ENCODE peak calls at places on chromosome 12, in nine cellular contexts. One of them, this sample, is unnamed. For H3K4me1, the result is how much of the 10 kb centered on the place peaks cover.

GRCh38 chr12:2284857-2285256 is 232.1 kb downstream of the CACNA1C start:
- DNase-seq in GM12878: no peak
- DNase-seq in suprapubic skin: no peak
- DNase-seq in HepG2: peak
- DNase-seq in SK-N-SH: peak
- DNase-seq in stomach: peak
- DNase-seq in transverse colon: peak
- DNase-seq in ovary: peak
- DNase-seq in sigmoid colon: peak
- DNase-seq in this sample: peak

GRCh38 chr12:122964439-122965257 is 1.6 kb downstream of the ABCB9 start:
- DNase-seq in GM12878: no peak
- DNase-seq in suprapubic skin: no peak
- DNase-seq in HepG2: peak
- DNase-seq in SK-N-SH: no peak
- DNase-seq in stomach: no peak
- DNase-seq in transverse colon: no peak
- DNase-seq in ovary: no peak
- DNase-seq in sigmoid colon: no peak
- DNase-seq in this sample: no peak

GRCh38 chr12:80038062-80038560 is 61.2 kb upstream of the OTOGL start:
- DNase-seq in GM12878: no peak
- DNase-seq in suprapubic skin: no peak
- DNase-seq in HepG2: no peak
- DNase-seq in SK-N-SH: no peak
- DNase-seq in stomach: no peak
- DNase-seq in transverse colon: no peak
- DNase-seq in ovary: no peak
- DNase-seq in sigmoid colon: no peak
- DNase-seq in this sample: no peak

GRCh38 chr12:119444462-119445044 is 110.0 kb downstream of the CCDC60 start:
- DNase-seq in GM12878: peak
- DNase-seq in suprapubic skin: no peak
- DNase-seq in HepG2: peak
- DNase-seq in SK-N-SH: peak
- DNase-seq in stomach: peak
- DNase-seq in transverse colon: peak
- DNase-seq in ovary: peak
- DNase-seq in sigmoid colon: no peak
- DNase-seq in this sample: no peak

GRCh38 chr12:88571543-88571942 is 8.7 kb downstream of the KITLG start:
- DNase-seq in GM12878: no peak
- DNase-seq in suprapubic skin: no peak
- DNase-seq in HepG2: no peak
- DNase-seq in SK-N-SH: no peak
- DNase-seq in stomach: no peak
- DNase-seq in transverse colon: no peak
- DNase-seq in ovary: no peak
- DNase-seq in sigmoid colon: no peak
- DNase-seq in this sample: no peak

GRCh38 chr12:56417739-56418138 is 31.5 kb downstream of the TIMELESS start:
- DNase-seq in GM12878: no peak
- DNase-seq in suprapubic skin: no peak
- DNase-seq in HepG2: no peak
- DNase-seq in SK-N-SH: no peak
- DNase-seq in stomach: no peak
- DNase-seq in transverse colon: no peak
- DNase-seq in ovary: no peak
- DNase-seq in sigmoid colon: no peak
- DNase-seq in this sample: no peak

GRCh38 chr12:10497602-10498001 is 8.1 kb upstream of the EIF2S3B start:
- DNase-seq in GM12878: no peak
- DNase-seq in suprapubic skin: no peak
- DNase-seq in HepG2: no peak
- DNase-seq in SK-N-SH: no peak
- DNase-seq in stomach: no peak
- DNase-seq in transverse colon: no peak
- DNase-seq in ovary: no peak
- DNase-seq in sigmoid colon: no peak
- DNase-seq in this sample: no peak

GRCh38 chr12:119699199-119699765 is 31.3 kb downstream of the PRKAB1 start:
- DNase-seq in GM12878: no peak
- DNase-seq in suprapubic skin: no peak
- DNase-seq in HepG2: no peak
- DNase-seq in SK-N-SH: no peak
- DNase-seq in stomach: no peak
- DNase-seq in transverse colon: no peak
- DNase-seq in ovary: no peak
- DNase-seq in sigmoid colon: no peak
- DNase-seq in this sample: no peak

GRCh38 chr12:74449872-74450271 is 87.8 kb upstream of the ATXN7L3B start:
- DNase-seq in GM12878: no peak
- DNase-seq in suprapubic skin: no peak
- DNase-seq in HepG2: no peak
- DNase-seq in SK-N-SH: no peak
- DNase-seq in stomach: no peak
- DNase-seq in transverse colon: no peak
- DNase-seq in ovary: no peak
- DNase-seq in sigmoid colon: no peak
- DNase-seq in this sample: no peak

GRCh38 chr12:23891115-23891514 is 58.4 kb downstream of the SOX5 start:
- DNase-seq in GM12878: no peak
- DNase-seq in suprapubic skin: no peak
- DNase-seq in HepG2: no peak
- DNase-seq in SK-N-SH: no peak
- DNase-seq in stomach: no peak
- DNase-seq in transverse colon: no peak
- DNase-seq in ovary: no peak
- DNase-seq in sigmoid colon: no peak
- DNase-seq in this sample: no peak

GRCh38 chr12:23898121-23898520 is 51.3 kb downstream of the SOX5 start:
- DNase-seq in GM12878: no peak
- DNase-seq in suprapubic skin: no peak
- DNase-seq in HepG2: no peak
- DNase-seq in SK-N-SH: no peak
- DNase-seq in stomach: no peak
- DNase-seq in transverse colon: no peak
- DNase-seq in ovary: no peak
- DNase-seq in sigmoid colon: no peak
- DNase-seq in this sample: no peak

GRCh38 chr12:23889069-23889440 is 60.4 kb downstream of the SOX5 start:
- DNase-seq in GM12878: no peak
- DNase-seq in suprapubic skin: no peak
- DNase-seq in HepG2: no peak
- DNase-seq in SK-N-SH: no peak
- DNase-seq in stomach: no peak
- DNase-seq in transverse colon: no peak
- DNase-seq in ovary: no peak
- DNase-seq in sigmoid colon: no peak
- DNase-seq in this sample: no peak

GRCh38 chr12:23895792-23896218 is 53.7 kb downstream of the SOX5 start:
- DNase-seq in GM12878: no peak
- DNase-seq in suprapubic skin: no peak
- DNase-seq in HepG2: no peak
- DNase-seq in SK-N-SH: no peak
- DNase-seq in stomach: no peak
- DNase-seq in transverse colon: no peak
- DNase-seq in ovary: no peak
- DNase-seq in sigmoid colon: no peak
- DNase-seq in this sample: no peak

GRCh38 chr12:23893611-23894010 is 55.9 kb downstream of the SOX5 start:
- DNase-seq in GM12878: no peak
- DNase-seq in suprapubic skin: no peak
- DNase-seq in HepG2: no peak
- DNase-seq in SK-N-SH: no peak
- DNase-seq in stomach: no peak
- DNase-seq in transverse colon: no peak
- DNase-seq in ovary: no peak
- DNase-seq in sigmoid colon: no peak
- DNase-seq in this sample: no peak
- TF ChIP-seq EP300 in GM12878: no peak
- TF ChIP-seq EP300 in suprapubic skin: no peak
- TF ChIP-seq EP300 in HepG2: no peak
- TF ChIP-seq EP300 in SK-N-SH: no peak
- TF ChIP-seq EP300 in stomach: no peak
- TF ChIP-seq EP300 in transverse colon: no peak
- TF ChIP-seq EP300 in ovary: no peak
- TF ChIP-seq EP300 in sigmoid colon: no peak
- TF ChIP-seq EP300 in this sample: no peak

DNA sequence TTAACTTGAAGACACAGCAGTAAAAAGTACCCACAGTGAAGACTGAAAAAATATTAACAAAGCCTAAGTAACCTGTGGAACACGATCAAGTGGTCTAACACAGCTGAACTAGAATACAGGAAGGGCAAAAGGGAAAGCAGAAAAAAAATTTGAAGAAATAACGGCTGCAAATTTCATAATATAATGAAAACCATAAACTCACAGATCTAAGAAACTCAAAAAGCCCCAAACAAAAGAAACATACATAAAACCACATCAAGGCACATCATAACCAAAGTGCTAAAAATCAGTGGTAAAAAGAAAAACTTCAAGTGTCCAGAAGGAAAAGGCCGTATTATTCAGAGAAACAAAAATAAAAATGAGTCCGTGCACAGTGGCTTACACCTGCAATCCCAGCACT is 30.9 kb downstream of the SPPL3 start:
- DNase-seq in GM12878: no peak
- DNase-seq in suprapubic skin: no peak
- DNase-seq in HepG2: no peak
- DNase-seq in SK-N-SH: no peak
- DNase-seq in stomach: no peak
- DNase-seq in transverse colon: no peak
- DNase-seq in ovary: no peak
- DNase-seq in sigmoid colon: no peak
- DNase-seq in this sample: no peak
- H3K4me1 ChIP-seq in GM12878: under half
- H3K4me1 ChIP-seq in suprapubic skin: under half
- H3K4me1 ChIP-seq in HepG2: under half
- H3K4me1 ChIP-seq in SK-N-SH: under half
- H3K4me1 ChIP-seq in stomach: under half
- H3K4me1 ChIP-seq in transverse colon: under half
- H3K4me1 ChIP-seq in ovary: under half
- H3K4me1 ChIP-seq in sigmoid colon: under half
- H3K4me1 ChIP-seq in this sample: under half

GRCh38 chr12:95545731-95546490 is 5.4 kb downstream of the USP44 start:
- DNase-seq in GM12878: no peak
- DNase-seq in suprapubic skin: no peak
- DNase-seq in HepG2: no peak
- DNase-seq in SK-N-SH: peak
- DNase-seq in stomach: no peak
- DNase-seq in transverse colon: no peak
- DNase-seq in ovary: no peak
- DNase-seq in sigmoid colon: no peak
- DNase-seq in this sample: no peak
- H3K4me3 ChIP-seq in GM12878: no peak
- H3K4me3 ChIP-seq in suprapubic skin: no peak
- H3K4me3 ChIP-seq in HepG2: no peak
- H3K4me3 ChIP-seq in SK-N-SH: no peak
- H3K4me3 ChIP-seq in stomach: no peak
- H3K4me3 ChIP-seq in transverse colon: no peak
- H3K4me3 ChIP-seq in ovary: no peak
- H3K4me3 ChIP-seq in sigmoid colon: no peak
- H3K4me3 ChIP-seq in this sample: no peak

GRCh38 chr12:65306603-65307501 is 28.4 kb downstream of the MSRB3 start:
- DNase-seq in GM12878: no peak
- DNase-seq in suprapubic skin: no peak
- DNase-seq in HepG2: peak
- DNase-seq in SK-N-SH: peak
- DNase-seq in stomach: no peak
- DNase-seq in transverse colon: peak
- DNase-seq in ovary: no peak
- DNase-seq in sigmoid colon: peak
- DNase-seq in this sample: no peak
- TF ChIP-seq EP300 in GM12878: no peak
- TF ChIP-seq EP300 in suprapubic skin: no peak
- TF ChIP-seq EP300 in HepG2: no peak
- TF ChIP-seq EP300 in SK-N-SH: peak
- TF ChIP-seq EP300 in stomach: no peak
- TF ChIP-seq EP300 in transverse colon: no peak
- TF ChIP-seq EP300 in ovary: no peak
- TF ChIP-seq EP300 in sigmoid colon: peak
- TF ChIP-seq EP300 in this sample: no peak

GRCh38 chr12:20374775-20375174 is 6.4 kb downstream of the PDE3A start:
- DNase-seq in GM12878: no peak
- DNase-seq in suprapubic skin: no peak
- DNase-seq in HepG2: no peak
- DNase-seq in SK-N-SH: no peak
- DNase-seq in stomach: no peak
- DNase-seq in transverse colon: no peak
- DNase-seq in ovary: no peak
- DNase-seq in sigmoid colon: no peak
- DNase-seq in this sample: no peak

GRCh38 chr12:20382117-20382516 is 13.8 kb downstream of the PDE3A start:
- DNase-seq in GM12878: no peak
- DNase-seq in suprapubic skin: no peak
- DNase-seq in HepG2: no peak
- DNase-seq in SK-N-SH: no peak
- DNase-seq in stomach: no peak
- DNase-seq in transverse colon: no peak
- DNase-seq in ovary: no peak
- DNase-seq in sigmoid colon: no peak
- DNase-seq in this sample: no peak

GRCh38 chr12:20376984-20377383 is 8.6 kb downstream of the PDE3A start:
- DNase-seq in GM12878: no peak
- DNase-seq in suprapubic skin: no peak
- DNase-seq in HepG2: no peak
- DNase-seq in SK-N-SH: peak
- DNase-seq in stomach: no peak
- DNase-seq in transverse colon: no peak
- DNase-seq in ovary: no peak
- DNase-seq in sigmoid colon: no peak
- DNase-seq in this sample: no peak

GRCh38 chr12:20372326-20373097 is 4.2 kb downstream of the PDE3A start:
- DNase-seq in GM12878: no peak
- DNase-seq in suprapubic skin: no peak
- DNase-seq in HepG2: no peak
- DNase-seq in SK-N-SH: no peak
- DNase-seq in stomach: no peak
- DNase-seq in transverse colon: no peak
- DNase-seq in ovary: no peak
- DNase-seq in sigmoid colon: no peak
- DNase-seq in this sample: no peak

GRCh38 chr12:20377750-20378149 is 9.4 kb downstream of the PDE3A start:
- DNase-seq in GM12878: no peak
- DNase-seq in suprapubic skin: no peak
- DNase-seq in HepG2: no peak
- DNase-seq in SK-N-SH: no peak
- DNase-seq in stomach: no peak
- DNase-seq in transverse colon: no peak
- DNase-seq in ovary: no peak
- DNase-seq in sigmoid colon: no peak
- DNase-seq in this sample: no peak
- H3K4me1 ChIP-seq in GM12878: under half
- H3K4me1 ChIP-seq in suprapubic skin: under half
- H3K4me1 ChIP-seq in HepG2: under half
- H3K4me1 ChIP-seq in SK-N-SH: under half
- H3K4me1 ChIP-seq in stomach: under half
- H3K4me1 ChIP-seq in transverse colon: half or more
- H3K4me1 ChIP-seq in ovary: under half
- H3K4me1 ChIP-seq in sigmoid colon: half or more
- H3K4me1 ChIP-seq in this sample: under half

GRCh38 chr12:62785941-62786559 is 148.9 kb downstream of the PPM1H start:
- DNase-seq in GM12878: no peak
- DNase-seq in suprapubic skin: no peak
- DNase-seq in HepG2: no peak
- DNase-seq in SK-N-SH: no peak
- DNase-seq in stomach: no peak
- DNase-seq in transverse colon: no peak
- DNase-seq in ovary: peak
- DNase-seq in sigmoid colon: peak
- DNase-seq in this sample: no peak
- H3K4me3 ChIP-seq in GM12878: no peak
- H3K4me3 ChIP-seq in suprapubic skin: no peak
- H3K4me3 ChIP-seq in HepG2: no peak
- H3K4me3 ChIP-seq in SK-N-SH: no peak
- H3K4me3 ChIP-seq in stomach: no peak
- H3K4me3 ChIP-seq in transverse colon: no peak
- H3K4me3 ChIP-seq in ovary: no peak
- H3K4me3 ChIP-seq in sigmoid colon: no peak
- H3K4me3 ChIP-seq in this sample: no peak

This sample was measured in tibial nerve.